ENCODE peak calls at places on chromosomes 16 and 17, in ten cellular contexts. H, V, B, W, Z, I, R, A, U and N are unnamed samples.

GRCh38 chr17:29918922-29919856 is 10.8 kb downstream of the SSH2 start:
- DNase-seq in H (no peak), V (peak; percentile 54), B (no peak), W (no peak), Z (no peak), I (no peak), R (no peak), A (no peak), U (peak; percentile 81), N (no peak)

GRCh38 chr16:56265184-56265583 is 73.9 kb downstream of the GNAO1 start:
- DNase-seq in H (no peak), V (no peak), B (no peak), W (no peak), Z (no peak), I (no peak), R (no peak), A (no peak), U (no peak), N (no peak)

GRCh38 chr17:57811633-57812280 is 38.1 kb downstream of the MRPS23 start:
- DNase-seq in H (no peak), V (no peak), B (no peak), W (no peak), Z (no peak), I (no peak), R (no peak), A (no peak), U (no peak), N (no peak)

GRCh38 chr16:51237207-51237606 is 86.1 kb upstream of the SALL1 start:
- DNase-seq in H (no peak), V (no peak), B (no peak), W (no peak), Z (no peak), I (no peak), R (no peak), A (no peak), U (no peak), N (no peak)

GRCh38 chr16:70417661-70418060 is 21.2 kb downstream of the ST3GAL2 start:
- DNase-seq in H (no peak), V (no peak), B (no peak), W (no peak), Z (no peak), I (no peak), R (no peak), A (no peak), U (no peak), N (no peak)

GRCh38 chr16:80682435-80683070 is 121.8 kb downstream of the CDYL2 start:
- DNase-seq in H (no peak), V (no peak), B (no peak), W (no peak), Z (no peak), I (no peak), R (no peak), A (no peak), U (peak; percentile 73), N (no peak)

GRCh38 chr17:62004388-62004787 is 60.7 kb downstream of the MED13 start:
- DNase-seq in H (no peak), V (no peak), B (no peak), W (no peak), Z (no peak), I (no peak), R (no peak), A (no peak), U (no peak), N (no peak)

GRCh38 chr17:28364665-28365363 is at the start of gene SEBOX:
- DNase-seq in H (no peak), V (no peak), B (no peak), W (no peak), Z (no peak), I (no peak), R (no peak), A (no peak), U (no peak), N (no peak)

GRCh38 chr17:43410557-43411368 is 12.0 kb downstream of the ARL4D start:
- DNase-seq in H (no peak), V (no peak), B (no peak), W (no peak), Z (no peak), I (no peak), R (no peak), A (no peak), U (no peak), N (no peak)

GRCh38 chr17:7839890-7840260 is 5.9 kb downstream of the KDM6B start:
- DNase-seq in H (no peak), V (no peak), B (no peak), W (no peak), Z (no peak), I (peak; percentile 13), R (peak; percentile 44), A (no peak), U (no peak), N (no peak)

GRCh38 chr16:9112844-9113186 is 21.4 kb downstream of the HAPSTR1 start:
- DNase-seq in H (no peak), V (no peak), B (no peak), W (no peak), Z (no peak), I (no peak), R (no peak), A (no peak), U (no peak), N (no peak)

GRCh38 chr16:9115277-9115676 is 23.8 kb downstream of the HAPSTR1 start:
- DNase-seq in H (no peak), V (peak; percentile 73), B (no peak), W (no peak), Z (no peak), I (no peak), R (no peak), A (no peak), U (peak; percentile 86), N (no peak)

GRCh38 chr16:9113707-9114106 is 22.3 kb downstream of the HAPSTR1 start:
- DNase-seq in H (no peak), V (no peak), B (no peak), W (no peak), Z (no peak), I (no peak), R (no peak), A (no peak), U (no peak), N (no peak)

GRCh38 chr16:9114842-9115241 is 23.4 kb downstream of the HAPSTR1 start:
- DNase-seq in H (no peak), V (no peak), B (no peak), W (no peak), Z (no peak), I (no peak), R (no peak), A (no peak), U (no peak), N (no peak)

DNA sequence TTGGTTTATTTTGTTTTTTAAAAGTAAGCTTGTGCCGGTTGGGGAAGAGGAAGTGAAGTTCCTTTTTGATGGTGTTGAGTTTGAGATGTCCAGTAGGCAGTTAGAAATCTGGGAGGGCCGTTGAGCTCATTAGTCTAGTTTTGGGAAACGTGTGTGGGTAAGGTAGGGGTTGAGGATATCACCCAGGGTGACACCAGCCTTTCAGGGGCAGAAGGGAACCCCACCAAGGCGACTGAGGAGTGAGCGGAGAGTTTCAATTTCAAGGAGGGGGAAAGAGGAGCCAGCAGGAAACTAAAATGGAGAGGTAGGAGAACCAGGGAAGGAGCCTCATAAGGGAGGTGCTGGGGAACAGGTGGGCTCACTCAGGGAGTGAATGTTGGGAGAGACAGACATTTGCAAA is 22.7 kb downstream of the HAPSTR1 start:
- DNase-seq in H (no peak), V (no peak), B (no peak), W (no peak), Z (no peak), I (no peak), R (no peak), A (no peak), U (no peak), N (no peak)
- H3K36me3 ChIP-seq in H (no peaks in the 10 kb centered on the region), V (peaks cover 25% of the 10 kb centered on the region), B (peaks cover 44% of the 10 kb centered on the region), W (peaks cover 5% of the 10 kb centered on the region), Z (peaks cover 19% of the 10 kb centered on the region), I (no peaks in the 10 kb centered on the region), R (no peaks in the 10 kb centered on the region), A (no peaks in the 10 kb centered on the region), U (peaks cover 11% of the 10 kb centered on the region), N (peaks cover 13% of the 10 kb centered on the region)

GRCh38 chr16:4876646-4877297 is 29.5 kb downstream of the UBN1 start:
- DNase-seq in H (no peak), V (no peak), B (no peak), W (no peak), Z (no peak), I (no peak), R (no peak), A (no peak), U (no peak), N (no peak)
- H3K36me3 ChIP-seq in H (peaks cover 77% of the 10 kb centered on the region), V (peaks cover 52% of the 10 kb centered on the region), B (peaks cover 100% of the 10 kb centered on the region), W (peaks cover 48% of the 10 kb centered on the region), Z (peaks cover 100% of the 10 kb centered on the region), I (no peaks in the 10 kb centered on the region), R (no peaks in the 10 kb centered on the region), A (peaks cover 12% of the 10 kb centered on the region), U (peaks cover 38% of the 10 kb centered on the region), N (peaks cover 90% of the 10 kb centered on the region)

DNA sequence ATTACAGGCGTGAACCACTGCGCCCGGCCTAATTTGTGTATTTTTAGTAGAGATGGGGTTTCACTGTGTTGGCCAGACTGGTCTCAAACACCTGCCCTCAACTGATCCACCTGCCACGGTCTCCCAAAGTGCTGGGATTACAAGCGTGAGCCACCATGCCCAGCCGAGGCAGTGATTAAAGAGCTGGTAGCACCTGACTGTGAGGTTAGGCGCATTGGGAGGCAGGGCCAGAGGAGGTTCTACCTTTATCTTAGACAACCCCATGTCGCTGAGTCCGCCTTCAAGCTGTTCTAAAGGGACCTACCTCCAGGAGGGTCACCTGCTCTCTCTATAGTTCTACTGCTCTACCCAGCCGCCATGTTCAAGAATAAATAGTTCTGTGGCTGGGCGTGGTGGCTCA is 8.1 kb downstream of the RSL1D1 start:
- DNase-seq in H (no peak), V (no peak), B (no peak), W (no peak), Z (peak; percentile 49), I (no peak), R (no peak), A (no peak), U (no peak), N (no peak)
- H3K36me3 ChIP-seq in H (peaks cover 73% of the 10 kb centered on the region), V (peaks cover 66% of the 10 kb centered on the region), B (peaks cover 100% of the 10 kb centered on the region), W (peaks cover 62% of the 10 kb centered on the region), Z (peaks cover 100% of the 10 kb centered on the region), I (no peaks in the 10 kb centered on the region), R (no peaks in the 10 kb centered on the region), A (no peaks in the 10 kb centered on the region), U (peaks cover 37% of the 10 kb centered on the region), N (peaks cover 100% of the 10 kb centered on the region)

GRCh38 chr17:63783522-63783921 is 9.6 kb downstream of the DDX42 start:
- DNase-seq in H (no peak), V (no peak), B (no peak), W (no peak), Z (no peak), I (no peak), R (no peak), A (no peak), U (no peak), N (no peak)

GRCh38 chr17:63780928-63781327 is 7.0 kb downstream of the DDX42 start:
- DNase-seq in H (no peak), V (no peak), B (no peak), W (no peak), Z (no peak), I (no peak), R (no peak), A (no peak), U (no peak), N (no peak)

GRCh38 chr17:63775420-63775819 is 1.4 kb downstream of the DDX42 start:
- DNase-seq in H (no peak), V (no peak), B (no peak), W (no peak), Z (no peak), I (no peak), R (no peak), A (no peak), U (no peak), N (no peak)

GRCh38 chr17:63785556-63785955 is 11.6 kb downstream of the DDX42 start:
- DNase-seq in H (no peak), V (peak; percentile 90), B (no peak), W (no peak), Z (no peak), I (no peak), R (no peak), A (no peak), U (peak; percentile 85), N (no peak)

GRCh38 chr17:63780507-63780906 is 6.5 kb downstream of the DDX42 start:
- DNase-seq in H (no peak), V (peak; percentile 92), B (no peak), W (peak; percentile 66), Z (no peak), I (no peak), R (no peak), A (no peak), U (peak; percentile 87), N (no peak)
- H3K36me3 ChIP-seq in H (peaks cover 5% of the 10 kb centered on the region), V (peaks cover 9% of the 10 kb centered on the region), B (peaks cover 89% of the 10 kb centered on the region), W (peaks cover 1% of the 10 kb centered on the region), Z (peaks cover 14% of the 10 kb centered on the region), I (no peaks in the 10 kb centered on the region), R (no peaks in the 10 kb centered on the region), A (no peaks in the 10 kb centered on the region), U (peaks cover 1% of the 10 kb centered on the region), N (peaks cover 29% of the 10 kb centered on the region)